ENCODE peak calls at places on chromosome X, in four cellular contexts. Q is SW 1271, B is GM20000, X is AG20443. O is an unnamed sample.

GRCh38 chrX:79036152-79036551 is 91.0 kb downstream of the P2RY10 start:
- DNase-seq in Q (no peak), B (no peak), X (no peak), O (no peak)

GRCh38 chrX:108347800-108348199 is 90.4 kb downstream of the COL4A6 start:
- DNase-seq in Q (no peak), B (no peak), X (no peak), O (no peak)

GRCh38 chrX:371907-372306 is 14.8 kb downstream of the PPP2R3B start:
- DNase-seq in Q (no peak), B (peak; percentile 24), X (no peak), O (no peak)

GRCh38 chrX:123731987-123732678 is 719 bp downstream of the THOC2 start:
- DNase-seq in Q (no peak), B (no peak), X (peak; percentile 39), O (no peak)

GRCh38 chrX:111498538-111499103 is 12.8 kb upstream of the SERTM2 start:
- DNase-seq in Q (no peak), B (no peak), X (no peak), O (no peak)

GRCh38 chrX:6456196-6456595 is 78.7 kb downstream of the VCX3A start:
- DNase-seq in Q (no peak), B (no peak), X (no peak), O (no peak)

GRCh38 chrX:19747672-19748610 is 139.5 kb downstream of the SH3KBP1 start:
- DNase-seq in Q (no peak), B (no peak), X (no peak), O (peak; percentile 21)

GRCh38 chrX:45485682-45486081 is 285.0 kb upstream of the DIPK2B start:
- DNase-seq in Q (no peak), B (no peak), X (no peak), O (no peak)

GRCh38 chrX:94107981-94108380 is 434.0 kb downstream of the FAM133A start:
- DNase-seq in Q (no peak), B (no peak), X (no peak), O (no peak)